ENCODE peak calls at places on chromosome X, in four cellular contexts. Z is nucleus accumbens, B is epithelial cell of esophagus, D is tibial artery. N is an unnamed sample.

GRCh38 chrX:78139160-78140123 is at the start of gene TAF9B:
- DNase-seq in Z (peak), B (peak), D (peak), N (peak)

GRCh38 chrX:44915361-44915868 is 42.4 kb downstream of the KDM6A start:
- DNase-seq in Z (no peak), B (no peak), D (no peak), N (no peak)

GRCh38 chrX:109475174-109475891 is 6.6 kb downstream of the GUCY2F start:
- DNase-seq in Z (peak), B (peak), D (no peak), N (peak)

GRCh38 chrX:112043997-112044396 is 38.6 kb downstream of the TRPC5 start:
- DNase-seq in Z (no peak), B (peak), D (no peak), N (peak)

GRCh38 chrX:24276011-24276410 is 37.9 kb downstream of the SUPT20HL2 start:
- DNase-seq in Z (no peak), B (no peak), D (no peak), N (no peak)

GRCh38 chrX:22165732-22166457 is 106.8 kb upstream of the CBLL2 start:
- DNase-seq in Z (no peak), B (peak), D (no peak), N (no peak)

GRCh38 chrX:130091976-130092522 is 18.2 kb downstream of the ELF4 start:
- DNase-seq in Z (no peak), B (no peak), D (no peak), N (no peak)

GRCh38 chrX:39309018-39309620 is 507.9 kb downstream of the MID1IP1 start:
- DNase-seq in Z (no peak), B (peak), D (no peak), N (no peak)

GRCh38 chrX:334331-334891 is 15.8 kb upstream of the GTPBP6 start:
- DNase-seq in Z (no peak), B (no peak), D (no peak), N (no peak)

GRCh38 chrX:43750248-43750676 is 94.2 kb downstream of the MAOA start:
- DNase-seq in Z (peak), B (peak), D (peak), N (no peak)

GRCh38 chrX:39614680-39614998 is 483.1 kb downstream of the BCOR start:
- DNase-seq in Z (no peak), B (no peak), D (no peak), N (no peak)

GRCh38 chrX:109782994-109783711 is 50.1 kb upstream of the ACSL4 start:
- DNase-seq in Z (no peak), B (no peak), D (no peak), N (no peak)

GRCh38 chrX:15468036-15468435 is 25.1 kb downstream of the PIR start:
- DNase-seq in Z (peak), B (peak), D (no peak), N (no peak)